ENCODE peak calls at places on chromosomes 3 and 15, in seven cellular contexts. Z is activated naive CD8-positive, alpha-beta T cell treated with anti-CD3 and anti-CD28 coated beads, Interleukin-2, amount 50 U/mL, for 16 hours; K is putamen; R is Caco-2; W is nucleus accumbens; X is activated T-helper 1 cell treated with anti-CD3 and anti-CD28 coated beads, Interleukin-12 subunit alpha, Interleukin-12 subunit beta, Interleukin-2, Interleukin-4 antibody, amounts not matched to agents 30 ng/mL and 10 ng/mL and 1 ng/mL, durations not matched to agents 14 hours and 24 hours and 36 hours; B is transverse colon. O is an unnamed sample.

GRCh38 chr3:36792342-36792741 is 28.0 kb upstream of the DCLK3 start:
- DNase-seq in Z (no peak), K (no peak), R (peak; percentile 60), W (no peak), X (no peak), B (no peak), O (no peak)

GRCh38 chr15:81293728-81294500 is 30.0 kb downstream of the STARD5 start:
- DNase-seq in Z (peak; percentile 66), K (no peak), R (no peak), W (no peak), X (peak; percentile 76), B (peak; percentile 65), O (peak; percentile 93)

GRCh38 chr15:35496585-35496984 is 49.4 kb downstream of the DPH6 start:
- DNase-seq in Z (no peak), K (no peak), R (no peak), W (no peak), X (no peak), B (no peak), O (no peak)

GRCh38 chr15:39028069-39028468 is 463.5 kb upstream of the RASGRP1 start:
- DNase-seq in Z (no peak), K (no peak), R (no peak), W (no peak), X (no peak), B (no peak), O (no peak)

GRCh38 chr15:63048986-63049665 is 6.6 kb downstream of the TPM1 start:
- DNase-seq in Z (no peak), K (peak; percentile 61), R (peak; percentile 54), W (peak; percentile 54), X (peak; percentile 14), B (peak; percentile 55), O (peak; percentile 42)

GRCh38 chr15:33700695-33701303 is 267.5 kb upstream of the CHRM5 start:
- DNase-seq in Z (peak; percentile 14), K (peak; percentile 57), R (peak; percentile 72), W (peak; percentile 6), X (peak; percentile 12), B (peak; percentile 53), O (peak; percentile 23)

GRCh38 chr3:149368850-149369497 is 8.5 kb downstream of the TM4SF1 start:
- DNase-seq in Z (no peak), K (no peak), R (no peak), W (no peak), X (no peak), B (no peak), O (no peak)

GRCh38 chr3:128367221-128367620 is 99.5 kb downstream of the DNAJB8 start:
- DNase-seq in Z (no peak), K (no peak), R (no peak), W (no peak), X (no peak), B (no peak), O (no peak)

GRCh38 chr3:154310840-154311239 is 13.4 kb downstream of the DHX36 start:
- DNase-seq in Z (no peak), K (no peak), R (no peak), W (no peak), X (no peak), B (no peak), O (no peak)

GRCh38 chr3:113153499-113154107 is 57.8 kb upstream of the BOC start:
- DNase-seq in Z (no peak), K (no peak), R (no peak), W (no peak), X (no peak), B (no peak), O (no peak)

GRCh38 chr15:26179906-26180305 is 316.8 kb upstream of the ATP10A start:
- DNase-seq in Z (no peak), K (no peak), R (peak; percentile 24), W (no peak), X (no peak), B (no peak), O (no peak)

GRCh38 chr15:77611767-77612166 is 20.9 kb downstream of the LINGO1 start:
- DNase-seq in Z (no peak), K (peak; percentile 76), R (no peak), W (no peak), X (no peak), B (peak; percentile 64), O (no peak)

GRCh38 chr3:106048946-106049481 is 180.2 kb upstream of the CBLB start:
- DNase-seq in Z (no peak), K (no peak), R (no peak), W (no peak), X (no peak), B (no peak), O (no peak)

GRCh38 chr15:69783211-69783610 is 314.5 kb downstream of the TLE3 start:
- DNase-seq in Z (no peak), K (no peak), R (no peak), W (no peak), X (no peak), B (no peak), O (no peak)

GRCh38 chr3:149564079-149564478 is 89.6 kb downstream of the TM4SF4 start:
- DNase-seq in Z (no peak), K (no peak), R (no peak), W (no peak), X (no peak), B (no peak), O (no peak)

GRCh38 chr3:20080956-20081554 is 40.8 kb downstream of the KAT2B start:
- DNase-seq in Z (no peak), K (no peak), R (no peak), W (peak; percentile 12), X (no peak), B (peak; percentile 19), O (peak; percentile 69)

GRCh38 chr3:194961555-194961954 is 275.9 kb downstream of the FAM43A start:
- DNase-seq in Z (no peak), K (no peak), R (no peak), W (no peak), X (no peak), B (no peak), O (no peak)

GRCh38 chr15:70385052-70385451 is 287.3 kb upstream of the TLE3 start:
- DNase-seq in Z (no peak), K (no peak), R (no peak), W (no peak), X (no peak), B (no peak), O (no peak)

GRCh38 chr15:71559098-71559497 is 251.3 kb upstream of the NR2E3 start:
- DNase-seq in Z (no peak), K (no peak), R (no peak), W (no peak), X (no peak), B (no peak), O (no peak)

GRCh38 chr3:165549665-165550064 is 287.6 kb downstream of the BCHE start:
- DNase-seq in Z (no peak), K (no peak), R (no peak), W (no peak), X (no peak), B (no peak), O (no peak)

GRCh38 chr15:36737430-36737891 is 158.0 kb downstream of the CDIN1 start:
- DNase-seq in Z (no peak), K (no peak), R (no peak), W (no peak), X (no peak), B (no peak), O (no peak)

GRCh38 chr3:176814252-176814651 is 383.0 kb downstream of the TBL1XR1 start:
- DNase-seq in Z (no peak), K (peak; percentile 8), R (peak; percentile 36), W (peak; percentile 12), X (no peak), B (peak; percentile 61), O (no peak)

GRCh38 chr3:126353694-126354321 is 3.4 kb downstream of the KLF15 start:
- DNase-seq in Z (no peak), K (no peak), R (no peak), W (no peak), X (no peak), B (no peak), O (no peak)

GRCh38 chr3:42118762-42119361 is 27.7 kb downstream of the TRAK1 start:
- DNase-seq in Z (no peak), K (no peak), R (peak; percentile 79), W (peak; percentile 17), X (peak; percentile 4), B (peak; percentile 42), O (no peak)

GRCh38 chr3:72696815-72697214 is 151.4 kb downstream of the SHQ1 start:
- DNase-seq in Z (no peak), K (no peak), R (no peak), W (no peak), X (no peak), B (no peak), O (no peak)

GRCh38 chr15:95684693-95685115 is 645.8 kb upstream of the NR2F2 start:
- DNase-seq in Z (no peak), K (no peak), R (no peak), W (no peak), X (no peak), B (no peak), O (no peak)

GRCh38 chr3:192303235-192303634 is 424.1 kb downstream of the FGF12 start:
- DNase-seq in Z (no peak), K (no peak), R (no peak), W (no peak), X (no peak), B (no peak), O (no peak)

GRCh38 chr3:73999501-73999900 is 374.8 kb upstream of the PDZRN3 start:
- DNase-seq in Z (no peak), K (no peak), R (no peak), W (peak; percentile 2), X (no peak), B (no peak), O (no peak)

GRCh38 chr3:72290859-72291641 is 506.1 kb upstream of the PROK2 start:
- DNase-seq in Z (no peak), K (no peak), R (no peak), W (no peak), X (no peak), B (no peak), O (no peak)

GRCh38 chr15:99187886-99188285 is 61.5 kb downstream of the TTC23 start:
- DNase-seq in Z (no peak), K (no peak), R (no peak), W (no peak), X (no peak), B (no peak), O (no peak)

GRCh38 chr3:116579843-116580242 is 129.7 kb upstream of the TUSC7 start:
- DNase-seq in Z (no peak), K (no peak), R (peak; percentile 9), W (no peak), X (no peak), B (no peak), O (no peak)

GRCh38 chr15:51883436-51883835 is 54.0 kb downstream of the TMOD3 start:
- DNase-seq in Z (no peak), K (no peak), R (no peak), W (no peak), X (no peak), B (no peak), O (no peak)

GRCh38 chr3:141707741-141708203 is 30.3 kb upstream of the RNF7 start:
- DNase-seq in Z (no peak), K (no peak), R (no peak), W (no peak), X (no peak), B (no peak), O (no peak)

GRCh38 chr15:59701880-59702279 is 12.8 kb upstream of the BNIP2 start:
- DNase-seq in Z (no peak), K (no peak), R (no peak), W (no peak), X (no peak), B (no peak), O (no peak)

GRCh38 chr3:43477600-43477999 is 144.2 kb downstream of the ANO10 start:
- DNase-seq in Z (peak; percentile 14), K (no peak), R (no peak), W (no peak), X (peak; percentile 47), B (peak; percentile 13), O (peak; percentile 75)

GRCh38 chr3:188557230-188557629 is 403.3 kb downstream of the LPP start:
- DNase-seq in Z (no peak), K (no peak), R (no peak), W (no peak), X (no peak), B (no peak), O (no peak)

GRCh38 chr3:107344722-107345121 is 32.5 kb upstream of the CCDC54 start:
- DNase-seq in Z (no peak), K (peak; percentile 33), R (no peak), W (no peak), X (no peak), B (no peak), O (no peak)